ENCODE peak calls at places on chromosome 14, in six cellular contexts. G is transverse colon, O is testis, D is adrenal gland, U is tibial nerve, A is ovary. S is an unnamed sample.

GRCh38 chr14:89956294-89957009 is 725 bp downstream of the TDP1 start:
- DNase-seq in G (peak; percentile 76), O (peak; percentile 41), D (peak; percentile 87), U (no peak), A (peak; percentile 32), S (peak; percentile 58)

GRCh38 chr14:60565211-60565610 is 56.3 kb downstream of the SIX6 start:
- DNase-seq in G (no peak), O (no peak), D (no peak), U (no peak), A (no peak), S (no peak)

GRCh38 chr14:31829256-31829923 is 247.7 kb upstream of the ARHGAP5 start:
- DNase-seq in G (no peak), O (no peak), D (no peak), U (no peak), A (no peak), S (no peak)

GRCh38 chr14:73749706-73750105 is 35.5 kb upstream of the PNMA1 start:
- DNase-seq in G (no peak), O (no peak), D (no peak), U (no peak), A (no peak), S (no peak)

GRCh38 chr14:39847191-39847590 is 415.0 kb upstream of the FBXO33 start:
- DNase-seq in G (no peak), O (no peak), D (no peak), U (no peak), A (no peak), S (no peak)

GRCh38 chr14:41899416-41899815 is 292.7 kb downstream of the LRFN5 start:
- DNase-seq in G (no peak), O (no peak), D (no peak), U (no peak), A (no peak), S (no peak)

GRCh38 chr14:21215879-21216251 is 53.4 kb downstream of the HNRNPC start:
- DNase-seq in G (no peak), O (no peak), D (no peak), U (no peak), A (no peak), S (no peak)

GRCh38 chr14:71533396-71533795 is 398.8 kb upstream of the RGS6 start:
- DNase-seq in G (no peak), O (no peak), D (no peak), U (no peak), A (no peak), S (no peak)

GRCh38 chr14:69696633-69697557 is 70.0 kb upstream of the SRSF5 start:
- DNase-seq in G (no peak), O (no peak), D (no peak), U (no peak), A (no peak), S (no peak)

GRCh38 chr14:56119221-56119967 is 1.2 kb downstream of the PELI2 start:
- DNase-seq in G (peak; percentile 37), O (peak; percentile 54), D (peak; percentile 47), U (no peak), A (peak; percentile 48), S (peak; percentile 53)

GRCh38 chr14:104512771-104513640 is 66.6 kb upstream of the C14orf180 start:
- DNase-seq in G (no peak), O (no peak), D (no peak), U (no peak), A (no peak), S (no peak)

GRCh38 chr14:60008042-60008441 is 83.7 kb upstream of the PCNX4 start:
- DNase-seq in G (no peak), O (no peak), D (no peak), U (no peak), A (no peak), S (no peak)

GRCh38 chr14:61609143-61609851 is 86.0 kb upstream of the HIF1A start:
- DNase-seq in G (no peak), O (no peak), D (peak; percentile 41), U (no peak), A (no peak), S (no peak)

GRCh38 chr14:35752380-35752779 is 56.7 kb downstream of the RALGAPA1 start:
- DNase-seq in G (no peak), O (no peak), D (no peak), U (no peak), A (no peak), S (no peak)

GRCh38 chr14:34234258-34234657 is 227.8 kb downstream of the SPTSSA start:
- DNase-seq in G (no peak), O (no peak), D (no peak), U (no peak), A (no peak), S (no peak)

GRCh38 chr14:72514660-72515025 is 379.3 kb downstream of the DPF3 start:
- DNase-seq in G (no peak), O (no peak), D (no peak), U (no peak), A (no peak), S (no peak)

GRCh38 chr14:105938959-105939358 is 412.6 kb downstream of the TMEM121 start:
- DNase-seq in G (no peak), O (no peak), D (no peak), U (no peak), A (no peak), S (no peak)

GRCh38 chr14:105938055-105938863 is 411.9 kb downstream of the TMEM121 start:
- DNase-seq in G (no peak), O (no peak), D (no peak), U (no peak), A (no peak), S (no peak)

GRCh38 chr14:105935384-105935783 is 409.0 kb downstream of the TMEM121 start:
- DNase-seq in G (no peak), O (no peak), D (no peak), U (no peak), A (no peak), S (no peak)

GRCh38 chr14:105939810-105940508 is 413.6 kb downstream of the TMEM121 start:
- DNase-seq in G (no peak), O (no peak), D (no peak), U (no peak), A (no peak), S (no peak)

DNA sequence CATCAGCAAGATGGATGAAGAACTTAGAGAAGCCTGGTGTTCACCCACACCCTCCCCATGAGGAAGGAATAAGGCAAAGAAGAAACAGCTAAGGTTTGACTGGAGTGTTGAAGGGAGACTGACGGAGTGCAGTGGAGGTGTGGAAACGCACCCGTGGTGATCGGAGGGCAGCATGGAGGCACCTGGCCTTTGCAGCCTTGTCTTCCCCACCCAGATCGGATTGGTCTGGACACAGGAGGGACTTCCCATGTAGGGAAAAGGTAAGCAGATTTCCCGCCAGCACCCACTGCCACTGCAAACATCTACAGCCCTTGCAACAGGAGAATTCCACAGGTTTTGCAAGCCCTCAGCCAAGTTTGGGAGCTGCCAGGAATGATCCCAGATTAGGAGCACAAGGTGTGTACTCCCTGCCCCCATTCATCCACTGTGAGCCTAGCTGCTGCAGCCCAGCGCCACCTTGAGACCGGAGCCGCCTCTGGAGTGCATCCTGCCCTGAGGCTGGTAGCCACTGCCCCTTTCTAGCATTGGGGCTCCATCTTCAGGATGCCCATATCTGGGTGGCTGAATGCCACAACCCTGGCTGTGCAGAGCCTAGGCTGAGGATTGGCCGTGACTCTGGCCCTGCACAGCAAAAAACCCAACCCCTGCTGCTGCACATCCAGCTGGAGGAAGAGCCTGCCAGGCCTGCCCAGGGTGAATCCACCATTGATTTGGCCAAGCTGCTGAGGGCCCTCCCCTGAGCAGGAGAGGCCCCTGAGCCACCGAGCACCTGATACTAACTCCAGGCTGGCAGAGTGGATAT is 411.1 kb downstream of the TMEM121 start:
- DNase-seq in G (no peak), O (no peak), D (no peak), U (no peak), A (no peak), S (no peak)
- H3K9me3 ChIP-seq in G (peaks cover 8% of the 10 kb centered on the region), O (no peaks in the 10 kb centered on the region), D (no peaks in the 10 kb centered on the region), U (peaks cover 84% of the 10 kb centered on the region), A (no peaks in the 10 kb centered on the region), S (no peaks in the 10 kb centered on the region)

GRCh38 chr14:67237591-67237990 is 3.6 kb upstream of the PALS1 start:
- DNase-seq in G (no peak), O (no peak), D (no peak), U (no peak), A (no peak), S (no peak)

GRCh38 chr14:67240168-67240932 is 885 bp upstream of the PALS1 start:
- DNase-seq in G (peak; percentile 80), O (peak; percentile 73), D (peak; percentile 73), U (no peak), A (no peak), S (peak; percentile 73)

GRCh38 chr14:67239582-67239981 is 1.7 kb upstream of the PALS1 start:
- DNase-seq in G (no peak), O (no peak), D (no peak), U (no peak), A (no peak), S (no peak)

GRCh38 chr14:67241416-67242362 is at the start of gene PALS1:
- DNase-seq in G (no peak), O (peak; percentile 59), D (peak; percentile 57), U (no peak), A (no peak), S (peak; percentile 70)

GRCh38 chr14:67240978-67241415 is 238 bp upstream of the PALS1 start:
- DNase-seq in G (peak; percentile 97), O (peak; percentile 97), D (peak; percentile 97), U (peak; percentile 92), A (peak; percentile 95), S (peak; percentile 96)
- TF ChIP-seq POLR2A in G (peak; percentile 88), O (no peak), D (peak; percentile 88), U (peak; percentile 64), A (no peak), S (peak; percentile 66)

DNA sequence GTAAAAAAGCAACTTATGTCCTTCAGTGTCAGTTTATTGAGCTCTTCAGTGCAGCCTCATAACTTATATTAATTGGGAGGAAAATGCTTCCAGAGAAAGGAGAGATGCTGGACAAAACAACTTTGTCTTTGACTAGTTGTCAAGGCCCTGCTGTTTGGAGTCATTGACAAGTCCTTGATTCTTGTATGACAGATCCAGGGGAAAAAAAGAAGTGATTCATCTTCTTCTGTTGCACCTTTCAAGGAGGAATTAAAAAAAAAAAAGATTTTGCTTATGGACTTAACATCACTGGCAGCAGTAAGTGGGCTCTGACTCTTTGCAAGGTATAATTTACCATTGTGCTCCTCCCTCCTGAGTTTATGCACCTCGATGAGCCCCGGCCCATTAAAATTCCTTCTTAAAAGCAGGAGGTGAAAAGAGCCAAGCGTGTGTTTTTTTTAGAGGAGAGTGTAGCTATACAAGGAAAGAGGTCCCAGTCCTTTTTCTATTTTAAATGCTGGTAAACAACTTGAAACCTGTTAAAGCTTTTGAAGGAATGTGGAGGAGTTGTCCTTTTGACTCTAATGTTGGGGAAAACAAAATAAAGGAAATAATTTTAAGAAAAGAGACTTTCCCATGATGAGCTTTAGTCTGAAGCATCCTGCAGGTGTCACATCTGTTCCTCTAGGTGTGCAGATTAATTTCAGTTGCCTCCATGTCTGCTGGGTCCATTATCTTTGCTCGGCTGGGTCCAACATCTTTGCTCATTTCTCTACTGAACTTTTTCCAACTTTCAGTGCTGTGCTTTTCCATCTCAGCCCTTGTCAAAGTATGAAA is 431.6 kb downstream of the RAD51B start:
- DNase-seq in G (no peak), O (no peak), D (no peak), U (no peak), A (no peak), S (no peak)
- H3K9me3 ChIP-seq in G (no peaks in the 10 kb centered on the region), O (no peaks in the 10 kb centered on the region), D (no peaks in the 10 kb centered on the region), U (no peaks in the 10 kb centered on the region), A (no peaks in the 10 kb centered on the region), S (no peaks in the 10 kb centered on the region)

DNA sequence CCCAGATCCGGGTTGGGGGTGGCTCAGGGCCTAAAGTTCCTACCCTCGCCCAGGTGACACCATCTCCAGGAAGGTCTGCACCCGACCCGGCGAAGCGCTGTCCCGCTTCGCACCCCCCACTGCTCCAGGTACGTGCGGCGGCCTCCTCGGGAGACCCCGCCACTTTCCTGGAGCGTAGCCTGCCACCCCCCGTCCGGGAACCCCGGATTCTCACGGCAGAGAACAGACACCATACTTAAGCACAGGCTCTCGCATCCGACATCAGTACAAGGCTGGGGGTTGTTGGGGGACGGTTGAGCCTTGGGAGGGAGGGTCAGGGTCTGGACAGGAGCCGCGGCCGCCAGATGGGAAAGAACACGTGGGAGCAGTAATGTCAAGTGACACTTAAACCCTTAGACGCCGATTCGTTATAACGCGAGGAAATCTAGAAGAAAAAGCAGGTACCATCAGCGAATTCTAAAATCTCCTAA is 477 bp downstream of the TIMM9 start:
- DNase-seq in G (peak; percentile 59), O (peak; percentile 74), D (peak; percentile 71), U (no peak), A (peak; percentile 68), S (peak; percentile 61)
- TF ChIP-seq POLR2A in G (no peak), O (no peak), D (no peak), U (no peak), A (no peak), S (no peak)

S was measured in body of pancreas.